ENCODE peak calls at places on chromosome 22, in eight cellular contexts. W is lower lobe of right lung, E is cardiac muscle cell, F is pancreas, G is endodermal cell, Z is A549, O is Peyer's patch, A is heart right ventricle. N is an unnamed sample.

GRCh38 chr22:22836635-22837034 is 51.0 kb upstream of the IGLL5 start:
- DNase-seq in W (no peak), E (no peak), F (no peak), G (no peak), Z (peak; percentile 6), O (no peak), A (no peak), N (no peak)

GRCh38 chr22:46071451-46072029 is 78.8 kb upstream of the PPARA start:
- DNase-seq in W (peak; percentile 91), E (peak; percentile 66), F (peak; percentile 96), G (peak; percentile 74), Z (peak; percentile 92), O (peak; percentile 50), A (peak; percentile 97), N (peak; percentile 95)

GRCh38 chr22:46514592-46515207 is 22.7 kb downstream of the CELSR1 start:
- DNase-seq in W (no peak), E (no peak), F (no peak), G (peak; percentile 62), Z (peak; percentile 64), O (no peak), A (no peak), N (no peak)

GRCh38 chr22:44971651-44972362 is 38.0 kb downstream of the PHF21B start:
- DNase-seq in W (no peak), E (no peak), F (no peak), G (no peak), Z (no peak), O (no peak), A (no peak), N (no peak)

GRCh38 chr22:48452766-48453165 is 1374.9 kb downstream of the BRD1 start:
- DNase-seq in W (peak; percentile 40), E (no peak), F (peak; percentile 30), G (no peak), Z (no peak), O (no peak), A (no peak), N (peak; percentile 62)

GRCh38 chr22:23079814-23080521 is 9.6 kb downstream of the GNAZ start:
- DNase-seq in W (no peak), E (no peak), F (no peak), G (no peak), Z (no peak), O (no peak), A (no peak), N (no peak)

GRCh38 chr22:45529966-45530575 is 27.4 kb downstream of the FBLN1 start:
- DNase-seq in W (no peak), E (no peak), F (no peak), G (no peak), Z (no peak), O (no peak), A (no peak), N (no peak)

GRCh38 chr22:45516923-45517675 is 14.4 kb downstream of the FBLN1 start:
- DNase-seq in W (no peak), E (peak; percentile 55), F (no peak), G (peak; percentile 72), Z (peak; percentile 16), O (no peak), A (no peak), N (no peak)

GRCh38 chr22:44295406-44295805 is 17.3 kb downstream of the SHISAL1 start:
- DNase-seq in W (no peak), E (no peak), F (no peak), G (no peak), Z (no peak), O (no peak), A (no peak), N (no peak)

GRCh38 chr22:40721266-40721665 is 42.0 kb downstream of the MCHR1 start:
- DNase-seq in W (no peak), E (peak; percentile 47), F (no peak), G (peak; percentile 76), Z (peak; percentile 69), O (no peak), A (no peak), N (no peak)

GRCh38 chr22:42695294-42695693 is 25.4 kb downstream of the A4GALT start:
- DNase-seq in W (no peak), E (no peak), F (no peak), G (no peak), Z (no peak), O (no peak), A (peak; percentile 55), N (no peak)

GRCh38 chr22:24996420-24996952 is 44.0 kb downstream of the KIAA1671 start:
- DNase-seq in W (no peak), E (peak; percentile 93), F (no peak), G (peak; percentile 96), Z (peak; percentile 63), O (no peak), A (peak; percentile 48), N (no peak)

DNA sequence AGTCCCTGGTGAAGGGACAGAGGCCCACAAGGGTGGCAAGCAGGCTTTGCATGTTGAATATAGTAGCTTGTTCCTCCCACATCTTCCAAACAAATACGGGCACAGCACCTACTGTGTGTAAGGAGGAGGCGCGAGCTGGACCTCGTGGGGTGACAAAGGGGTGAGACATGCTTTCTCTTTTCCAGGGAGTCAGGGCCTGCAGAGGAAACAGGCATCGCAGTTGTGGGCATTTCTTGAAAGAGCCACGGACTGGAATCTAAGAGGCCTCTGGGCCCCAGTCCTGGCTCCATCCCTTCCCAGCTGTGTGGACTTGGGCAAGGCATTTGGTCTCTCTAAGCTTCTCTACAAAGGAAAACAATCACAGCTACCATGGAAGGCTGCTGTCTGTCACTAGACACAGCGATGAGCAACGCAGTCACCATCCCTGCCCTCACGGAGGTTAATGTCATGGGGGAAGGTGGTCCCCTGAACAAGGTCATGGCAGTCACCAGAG is 13.0 kb upstream of the CDC42EP1 start:
- DNase-seq in W (no peak), E (no peak), F (no peak), G (peak; percentile 74), Z (no peak), O (no peak), A (no peak), N (no peak)
- H3K4me1 ChIP-seq in W (peaks cover 77% of the 10 kb centered on the region), E (peaks cover 14% of the 10 kb centered on the region), F (peaks cover 51% of the 10 kb centered on the region), G (peaks cover 20% of the 10 kb centered on the region), Z (peaks cover 50% of the 10 kb centered on the region), O (peaks cover 10% of the 10 kb centered on the region), A (peaks cover 51% of the 10 kb centered on the region), N (peaks cover 71% of the 10 kb centered on the region)

DNA sequence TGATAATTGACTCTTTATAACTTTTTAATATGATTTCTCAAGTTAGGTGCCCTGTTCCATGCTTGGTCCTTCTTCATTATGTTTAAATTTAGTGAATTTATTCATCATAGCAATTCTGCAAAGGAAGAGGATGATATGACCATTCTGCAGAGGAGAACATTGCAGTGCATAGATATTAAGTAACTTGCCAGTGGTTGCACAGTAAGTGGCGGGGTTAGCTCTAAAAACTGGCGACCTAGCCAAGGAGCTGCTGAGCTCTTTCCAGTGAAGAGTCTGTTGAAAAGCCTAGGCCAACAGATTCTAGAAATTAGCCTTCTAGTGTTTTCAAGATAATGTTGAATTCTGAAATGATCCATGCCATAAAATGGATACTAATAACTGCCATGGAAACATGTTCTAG is 4.6 kb downstream of the EWSR1 start:
- DNase-seq in W (no peak), E (no peak), F (no peak), G (no peak), Z (no peak), O (no peak), A (no peak), N (no peak)
- H3K4me1 ChIP-seq in W (peaks cover 71% of the 10 kb centered on the region), E (peaks cover 20% of the 10 kb centered on the region), F (peaks cover 63% of the 10 kb centered on the region), G (peaks cover 4% of the 10 kb centered on the region), Z (peaks cover 52% of the 10 kb centered on the region), O (no peaks in the 10 kb centered on the region), A (peaks cover 65% of the 10 kb centered on the region), N (peaks cover 57% of the 10 kb centered on the region)

GRCh38 chr22:30873086-30873650 is 95.4 kb downstream of the MORC2 start:
- DNase-seq in W (peak; percentile 13), E (no peak), F (peak; percentile 28), G (peak; percentile 24), Z (no peak), O (no peak), A (no peak), N (peak; percentile 49)
- H3K4me1 ChIP-seq in W (no peaks in the 10 kb centered on the region), E (no peaks in the 10 kb centered on the region), F (no peaks in the 10 kb centered on the region), G (peaks cover 6% of the 10 kb centered on the region), Z (no peaks in the 10 kb centered on the region), O (no peaks in the 10 kb centered on the region), A (peaks cover 23% of the 10 kb centered on the region), N (no peaks in the 10 kb centered on the region)

GRCh38 chr22:18114495-18114894 is 3.9 kb downstream of the TUBA8 start:
- DNase-seq in W (no peak), E (no peak), F (no peak), G (no peak), Z (no peak), O (no peak), A (no peak), N (no peak)
- H3K4me1 ChIP-seq in W (peaks cover 9% of the 10 kb centered on the region), E (no peaks in the 10 kb centered on the region), F (no peaks in the 10 kb centered on the region), G (no peaks in the 10 kb centered on the region), Z (no peaks in the 10 kb centered on the region), O (peaks cover 14% of the 10 kb centered on the region), A (peaks cover 59% of the 10 kb centered on the region), N (peaks cover 14% of the 10 kb centered on the region)

DNA sequence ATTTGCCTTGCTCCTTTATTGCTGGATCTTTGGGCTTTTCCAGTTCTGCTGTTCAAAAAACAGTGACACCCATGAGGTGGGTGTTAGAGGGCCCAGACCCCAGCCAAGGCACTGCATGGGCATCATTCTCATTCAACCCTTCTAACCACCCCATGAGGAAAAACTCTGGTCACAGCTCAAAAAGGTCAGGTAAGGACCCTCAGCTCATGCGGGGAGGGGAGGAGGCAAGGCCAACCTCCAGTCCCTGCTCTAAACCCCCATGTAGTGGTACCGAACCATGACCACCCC is 7.4 kb downstream of the GNB1L start:
- DNase-seq in W (no peak), E (no peak), F (no peak), G (no peak), Z (no peak), O (peak; percentile 6), A (no peak), N (no peak)
- H3K4me1 ChIP-seq in W (peaks cover 70% of the 10 kb centered on the region), E (peaks cover 11% of the 10 kb centered on the region), F (no peaks in the 10 kb centered on the region), G (peaks cover 12% of the 10 kb centered on the region), Z (peaks cover 15% of the 10 kb centered on the region), O (peaks cover 13% of the 10 kb centered on the region), A (peaks cover 18% of the 10 kb centered on the region), N (peaks cover 67% of the 10 kb centered on the region)

GRCh38 chr22:17949926-17950473 is 74.4 kb downstream of the MICAL3 start:
- DNase-seq in W (no peak), E (no peak), F (no peak), G (no peak), Z (no peak), O (no peak), A (no peak), N (no peak)
- H3K4me1 ChIP-seq in W (peaks cover 25% of the 10 kb centered on the region), E (peaks cover 44% of the 10 kb centered on the region), F (peaks cover 15% of the 10 kb centered on the region), G (peaks cover 6% of the 10 kb centered on the region), Z (peaks cover 35% of the 10 kb centered on the region), O (no peaks in the 10 kb centered on the region), A (peaks cover 59% of the 10 kb centered on the region), N (peaks cover 8% of the 10 kb centered on the region)

GRCh38 chr22:50440544-50441249 is 34.1 kb downstream of the SBF1 start:
- DNase-seq in W (peak; percentile 47), E (no peak), F (no peak), G (no peak), Z (no peak), O (no peak), A (no peak), N (peak; percentile 65)
- H3K4me1 ChIP-seq in W (peaks cover 23% of the 10 kb centered on the region), E (no peaks in the 10 kb centered on the region), F (no peaks in the 10 kb centered on the region), G (no peaks in the 10 kb centered on the region), Z (peaks cover 11% of the 10 kb centered on the region), O (peaks cover 8% of the 10 kb centered on the region), A (no peaks in the 10 kb centered on the region), N (peaks cover 17% of the 10 kb centered on the region)

GRCh38 chr22:39469326-39469680 is 12.5 kb downstream of the MGAT3 start:
- DNase-seq in W (no peak), E (no peak), F (no peak), G (no peak), Z (no peak), O (no peak), A (no peak), N (no peak)
- H3K4me1 ChIP-seq in W (peaks cover 74% of the 10 kb centered on the region), E (peaks cover 53% of the 10 kb centered on the region), F (peaks cover 14% of the 10 kb centered on the region), G (peaks cover 38% of the 10 kb centered on the region), Z (peaks cover 13% of the 10 kb centered on the region), O (peaks cover 11% of the 10 kb centered on the region), A (peaks cover 50% of the 10 kb centered on the region), N (peaks cover 28% of the 10 kb centered on the region)

N was measured in upper lobe of right lung.